ENCODE peak calls at places on chromosomes 3 and 15, in ten cellular contexts. C, T, R, F, J, Z, D, W, U and O are unnamed samples.
A peak's percentile ranks its signal among the peaks of the same experiment; 100 is the strongest.

GRCh38 chr3:155809181-155809580 is 3.1 kb upstream of the C3orf33 start:
- DNase-seq in Z (no peak), C (no peak), D (no peak), F (no peak), J (no peak), W (no peak), T (peak; percentile 42), U (no peak), R (peak; percentile 9), O (no peak)

GRCh38 chr3:179321585-179322322 is 1.1 kb upstream of the ZNF639 start:
- DNase-seq in R (peak; percentile 64), J (peak; percentile 35), F (no peak), C (peak; percentile 48), W (peak; percentile 21), T (peak; percentile 66), Z (peak; percentile 66), D (no peak), U (no peak), O (no peak)

GRCh38 chr3:134839990-134840389 is 44.9 kb downstream of the EPHB1 start:
- DNase-seq in T (no peak), F (no peak), C (no peak), Z (no peak), D (no peak), J (no peak), R (no peak), U (no peak), W (no peak), O (no peak)

GRCh38 chr3:57500506-57500905 is 43.6 kb downstream of the DNAH12 start:
- DNase-seq in Z (no peak), T (no peak), J (no peak), D (no peak), W (no peak), R (no peak), C (no peak), U (no peak), F (no peak), O (no peak)

GRCh38 chr3:38247366-38248035 is 18.1 kb upstream of the SLC22A13 start:
- DNase-seq in D (no peak), Z (no peak), J (peak; percentile 52), R (peak; percentile 89), F (no peak), C (peak; percentile 50), U (no peak), W (no peak), T (peak; percentile 90), O (no peak)

GRCh38 chr15:66797921-66798320 is 95.9 kb downstream of the SMAD6 start:
- DNase-seq in W (no peak), F (no peak), U (no peak), D (no peak), J (no peak), C (no peak), Z (no peak), T (peak; percentile 34), R (no peak), O (no peak)

GRCh38 chr3:136149569-136150136 is 46.5 kb downstream of the MSL2 start:
- DNase-seq in D (no peak), U (no peak), R (peak; percentile 63), J (no peak), W (no peak), Z (no peak), F (no peak), T (peak; percentile 74), C (no peak), O (no peak)

GRCh38 chr3:58670506-58671125 is 4.0 kb upstream of the FAM3D start:
- DNase-seq in U (no peak), T (no peak), D (no peak), F (no peak), C (no peak), J (no peak), W (no peak), Z (no peak), R (no peak), O (no peak)

GRCh38 chr15:77528968-77529319 is 103.8 kb downstream of the LINGO1 start:
- DNase-seq in U (no peak), D (no peak), Z (no peak), J (no peak), F (no peak), W (peak; percentile 64), R (no peak), T (no peak), C (no peak), O (no peak)

GRCh38 chr15:25176616-25176923 is 221.8 kb downstream of the SNRPN start:
- DNase-seq in Z (no peak), W (no peak), F (peak; percentile 9), T (no peak), U (no peak), J (no peak), C (no peak), R (no peak), D (no peak), O (no peak)

GRCh38 chr3:187744169-187745151 is 808 bp downstream of the BCL6 start:
- DNase-seq in U (peak; percentile 37), C (peak; percentile 20), F (peak; percentile 49), W (peak; percentile 71), D (peak; percentile 57), T (peak; percentile 66), J (no peak), Z (peak; percentile 54), R (peak; percentile 58), O (peak; percentile 56)

GRCh38 chr15:90557651-90558084 is 27.9 kb downstream of the CRTC3 start:
- DNase-seq in R (peak; percentile 28), U (no peak), J (no peak), F (peak; percentile 94), W (no peak), D (no peak), Z (no peak), T (peak; percentile 84), C (no peak), O (no peak)

GRCh38 chr3:19886404-19886803 is 47.6 kb downstream of the EFHB start:
- DNase-seq in D (no peak), J (no peak), C (peak; percentile 52), R (no peak), U (no peak), W (no peak), T (no peak), Z (no peak), F (no peak), O (no peak)

GRCh38 chr3:125401402-125401801 is 26.3 kb upstream of the ZNF148 start:
- DNase-seq in F (no peak), D (no peak), W (no peak), C (no peak), R (peak; percentile 80), U (no peak), T (peak; percentile 89), Z (no peak), J (no peak), O (no peak)

GRCh38 chr3:72347819-72348319 is 500.4 kb downstream of the SHQ1 start:
- DNase-seq in D (peak; percentile 30), J (peak; percentile 82), C (no peak), Z (peak; percentile 76), U (no peak), R (peak; percentile 67), F (peak; percentile 83), W (peak; percentile 86), T (peak; percentile 88), O (peak; percentile 47)

GRCh38 chr3:139317660-139318430 is 26.0 kb upstream of the MRPS22 start:
- DNase-seq in W (no peak), F (no peak), C (no peak), D (no peak), Z (no peak), R (no peak), T (no peak), J (no peak), U (no peak), O (no peak)

GRCh38 chr15:33112541-33113105 is 81.9 kb downstream of the FMN1 start:
- DNase-seq in Z (no peak), R (no peak), D (no peak), C (no peak), J (no peak), W (peak; percentile 25), U (no peak), F (no peak), T (no peak), O (no peak)